ENCODE peak calls at places on chromosomes 6 and 20, in eight cellular contexts. One of them, this sample, is unnamed.

GRCh38 chr20:51586005-51586440 is 43.5 kb upstream of the NFATC2 start:
- DNase-seq in T-helper 1 cell: no peak
- DNase-seq in epithelial cell of prostate: no peak
- DNase-seq in RCC 7860: peak
- DNase-seq in D721Med: no peak
- DNase-seq in IMR-90: peak
- DNase-seq in stomach: no peak
- DNase-seq in fibroblast of lung: peak
- DNase-seq in this sample: peak

GRCh38 chr6:33199687-33200233 is 705 bp downstream of the RXRB start:
- DNase-seq in T-helper 1 cell: no peak
- DNase-seq in epithelial cell of prostate: no peak
- DNase-seq in RCC 7860: peak
- DNase-seq in D721Med: peak
- DNase-seq in IMR-90: peak
- DNase-seq in stomach: peak
- DNase-seq in fibroblast of lung: peak
- DNase-seq in this sample: peak

GRCh38 chr6:159831373-159831679 is 31.2 kb downstream of the PNLDC1 start:
- DNase-seq in T-helper 1 cell: no peak
- DNase-seq in epithelial cell of prostate: no peak
- DNase-seq in RCC 7860: no peak
- DNase-seq in D721Med: no peak
- DNase-seq in IMR-90: no peak
- DNase-seq in stomach: peak
- DNase-seq in fibroblast of lung: no peak
- DNase-seq in this sample: no peak

GRCh38 chr6:99130897-99131873 is 183.4 kb upstream of the FBXL4 start:
- DNase-seq in T-helper 1 cell: no peak
- DNase-seq in epithelial cell of prostate: no peak
- DNase-seq in RCC 7860: no peak
- DNase-seq in D721Med: no peak
- DNase-seq in IMR-90: no peak
- DNase-seq in stomach: no peak
- DNase-seq in fibroblast of lung: no peak
- DNase-seq in this sample: no peak

GRCh38 chr6:105872244-105872643 is 213.9 kb upstream of the PRDM1 start:
- DNase-seq in T-helper 1 cell: no peak
- DNase-seq in epithelial cell of prostate: no peak
- DNase-seq in RCC 7860: no peak
- DNase-seq in D721Med: no peak
- DNase-seq in IMR-90: peak
- DNase-seq in stomach: no peak
- DNase-seq in fibroblast of lung: no peak
- DNase-seq in this sample: no peak

GRCh38 chr20:63617876-63618265 is 9.0 kb downstream of the GMEB2 start:
- DNase-seq in T-helper 1 cell: no peak
- DNase-seq in epithelial cell of prostate: no peak
- DNase-seq in RCC 7860: no peak
- DNase-seq in D721Med: no peak
- DNase-seq in IMR-90: no peak
- DNase-seq in stomach: no peak
- DNase-seq in fibroblast of lung: no peak
- DNase-seq in this sample: no peak

GRCh38 chr20:40813708-40814327 is 124.8 kb upstream of the MAFB start:
- DNase-seq in T-helper 1 cell: no peak
- DNase-seq in epithelial cell of prostate: no peak
- DNase-seq in RCC 7860: no peak
- DNase-seq in D721Med: no peak
- DNase-seq in IMR-90: no peak
- DNase-seq in stomach: no peak
- DNase-seq in fibroblast of lung: no peak
- DNase-seq in this sample: no peak

GRCh38 chr6:78322068-78322845 is 545.1 kb upstream of the IRAK1BP1 start:
- DNase-seq in T-helper 1 cell: no peak
- DNase-seq in epithelial cell of prostate: no peak
- DNase-seq in RCC 7860: no peak
- DNase-seq in D721Med: no peak
- DNase-seq in IMR-90: no peak
- DNase-seq in stomach: no peak
- DNase-seq in fibroblast of lung: no peak
- DNase-seq in this sample: no peak

GRCh38 chr20:35883778-35884540 is 70.3 kb downstream of the SCAND1 start:
- DNase-seq in T-helper 1 cell: peak
- DNase-seq in epithelial cell of prostate: peak
- DNase-seq in RCC 7860: peak
- DNase-seq in D721Med: peak
- DNase-seq in IMR-90: peak
- DNase-seq in stomach: peak
- DNase-seq in fibroblast of lung: peak
- DNase-seq in this sample: peak

GRCh38 chr6:42420741-42421140 is 31.0 kb downstream of the TRERF1 start:
- DNase-seq in T-helper 1 cell: no peak
- DNase-seq in epithelial cell of prostate: no peak
- DNase-seq in RCC 7860: no peak
- DNase-seq in D721Med: no peak
- DNase-seq in IMR-90: no peak
- DNase-seq in stomach: no peak
- DNase-seq in fibroblast of lung: no peak
- DNase-seq in this sample: no peak

GRCh38 chr20:32236819-32237218 is 29.1 kb downstream of the POFUT1 start:
- DNase-seq in T-helper 1 cell: no peak
- DNase-seq in epithelial cell of prostate: no peak
- DNase-seq in RCC 7860: no peak
- DNase-seq in D721Med: no peak
- DNase-seq in IMR-90: no peak
- DNase-seq in stomach: no peak
- DNase-seq in fibroblast of lung: no peak
- DNase-seq in this sample: no peak

GRCh38 chr20:60695223-60695622 is 556.8 kb upstream of the CDH4 start:
- DNase-seq in T-helper 1 cell: no peak
- DNase-seq in epithelial cell of prostate: peak
- DNase-seq in RCC 7860: peak
- DNase-seq in D721Med: no peak
- DNase-seq in IMR-90: peak
- DNase-seq in stomach: no peak
- DNase-seq in fibroblast of lung: peak
- DNase-seq in this sample: no peak

GRCh38 chr20:10940941-10941340 is 267.1 kb upstream of the JAG1 start:
- DNase-seq in T-helper 1 cell: no peak
- DNase-seq in epithelial cell of prostate: no peak
- DNase-seq in RCC 7860: no peak
- DNase-seq in D721Med: no peak
- DNase-seq in IMR-90: no peak
- DNase-seq in stomach: no peak
- DNase-seq in fibroblast of lung: no peak
- DNase-seq in this sample: no peak

GRCh38 chr6:148345176-148345575 is 2.5 kb downstream of the SASH1 start:
- DNase-seq in T-helper 1 cell: no peak
- DNase-seq in epithelial cell of prostate: no peak
- DNase-seq in RCC 7860: no peak
- DNase-seq in D721Med: no peak
- DNase-seq in IMR-90: no peak
- DNase-seq in stomach: no peak
- DNase-seq in fibroblast of lung: no peak
- DNase-seq in this sample: no peak

GRCh38 chr6:18477301-18477941 is 90.3 kb downstream of the RNF144B start:
- DNase-seq in T-helper 1 cell: no peak
- DNase-seq in epithelial cell of prostate: no peak
- DNase-seq in RCC 7860: no peak
- DNase-seq in D721Med: no peak
- DNase-seq in IMR-90: peak
- DNase-seq in stomach: no peak
- DNase-seq in fibroblast of lung: no peak
- DNase-seq in this sample: peak

GRCh38 chr6:18536693-18537092 is 149.5 kb downstream of the RNF144B start:
- DNase-seq in T-helper 1 cell: no peak
- DNase-seq in epithelial cell of prostate: no peak
- DNase-seq in RCC 7860: no peak
- DNase-seq in D721Med: no peak
- DNase-seq in IMR-90: no peak
- DNase-seq in stomach: no peak
- DNase-seq in fibroblast of lung: no peak
- DNase-seq in this sample: no peak

GRCh38 chr6:168865-169455 is 123.3 kb upstream of the DUSP22 start:
- DNase-seq in T-helper 1 cell: no peak
- DNase-seq in epithelial cell of prostate: no peak
- DNase-seq in RCC 7860: peak
- DNase-seq in D721Med: no peak
- DNase-seq in IMR-90: peak
- DNase-seq in stomach: no peak
- DNase-seq in fibroblast of lung: peak
- DNase-seq in this sample: peak

GRCh38 chr6:129485746-129486145 is 224.2 kb downstream of the ARHGAP18 start:
- DNase-seq in T-helper 1 cell: no peak
- DNase-seq in epithelial cell of prostate: no peak
- DNase-seq in RCC 7860: no peak
- DNase-seq in D721Med: no peak
- DNase-seq in IMR-90: no peak
- DNase-seq in stomach: no peak
- DNase-seq in fibroblast of lung: no peak
- DNase-seq in this sample: no peak

GRCh38 chr6:31979238-31979898 is 2.5 kb upstream of the C4A start:
- DNase-seq in T-helper 1 cell: no peak
- DNase-seq in epithelial cell of prostate: no peak
- DNase-seq in RCC 7860: no peak
- DNase-seq in D721Med: no peak
- DNase-seq in IMR-90: no peak
- DNase-seq in stomach: no peak
- DNase-seq in fibroblast of lung: no peak
- DNase-seq in this sample: no peak

GRCh38 chr6:22062807-22063408 is 233.9 kb downstream of the PRL start:
- DNase-seq in T-helper 1 cell: no peak
- DNase-seq in epithelial cell of prostate: peak
- DNase-seq in RCC 7860: no peak
- DNase-seq in D721Med: no peak
- DNase-seq in IMR-90: no peak
- DNase-seq in stomach: no peak
- DNase-seq in fibroblast of lung: no peak
- DNase-seq in this sample: no peak

GRCh38 chr6:28078050-28078449 is 2.3 kb upstream of the ZNF165 start:
- DNase-seq in T-helper 1 cell: no peak
- DNase-seq in epithelial cell of prostate: no peak
- DNase-seq in RCC 7860: no peak
- DNase-seq in D721Med: no peak
- DNase-seq in IMR-90: no peak
- DNase-seq in stomach: no peak
- DNase-seq in fibroblast of lung: no peak
- DNase-seq in this sample: no peak

GRCh38 chr20:63767456-63767855 is 27.9 kb downstream of the SLC2A4RG start:
- DNase-seq in T-helper 1 cell: no peak
- DNase-seq in epithelial cell of prostate: no peak
- DNase-seq in RCC 7860: no peak
- DNase-seq in D721Med: no peak
- DNase-seq in IMR-90: no peak
- DNase-seq in stomach: no peak
- DNase-seq in fibroblast of lung: no peak
- DNase-seq in this sample: no peak

GRCh38 chr6:30782425-30783014 is 38.2 kb upstream of the IER3 start:
- DNase-seq in T-helper 1 cell: no peak
- DNase-seq in epithelial cell of prostate: peak
- DNase-seq in RCC 7860: peak
- DNase-seq in D721Med: no peak
- DNase-seq in IMR-90: peak
- DNase-seq in stomach: no peak
- DNase-seq in fibroblast of lung: no peak
- DNase-seq in this sample: peak

GRCh38 chr6:30896541-30896940 is 11.5 kb upstream of the GTF2H4 start:
- DNase-seq in T-helper 1 cell: no peak
- DNase-seq in epithelial cell of prostate: no peak
- DNase-seq in RCC 7860: no peak
- DNase-seq in D721Med: no peak
- DNase-seq in IMR-90: no peak
- DNase-seq in stomach: no peak
- DNase-seq in fibroblast of lung: no peak
- DNase-seq in this sample: no peak

GRCh38 chr6:25710287-25710686 is 44.3 kb upstream of the SLC17A4 start:
- DNase-seq in T-helper 1 cell: no peak
- DNase-seq in epithelial cell of prostate: no peak
- DNase-seq in RCC 7860: no peak
- DNase-seq in D721Med: no peak
- DNase-seq in IMR-90: no peak
- DNase-seq in stomach: no peak
- DNase-seq in fibroblast of lung: no peak
- DNase-seq in this sample: no peak

GRCh38 chr20:20658123-20658522 is 54.3 kb downstream of the RALGAPA2 start:
- DNase-seq in T-helper 1 cell: no peak
- DNase-seq in epithelial cell of prostate: no peak
- DNase-seq in RCC 7860: no peak
- DNase-seq in D721Med: no peak
- DNase-seq in IMR-90: no peak
- DNase-seq in stomach: no peak
- DNase-seq in fibroblast of lung: no peak
- DNase-seq in this sample: no peak

GRCh38 chr6:106609699-106610098 is 19.6 kb downstream of the RTN4IP1 start:
- DNase-seq in T-helper 1 cell: no peak
- DNase-seq in epithelial cell of prostate: no peak
- DNase-seq in RCC 7860: peak
- DNase-seq in D721Med: no peak
- DNase-seq in IMR-90: no peak
- DNase-seq in stomach: no peak
- DNase-seq in fibroblast of lung: no peak
- DNase-seq in this sample: peak

GRCh38 chr6:82878812-82879211 is 186.8 kb downstream of the UBE3D start:
- DNase-seq in T-helper 1 cell: no peak
- DNase-seq in epithelial cell of prostate: no peak
- DNase-seq in RCC 7860: no peak
- DNase-seq in D721Med: no peak
- DNase-seq in IMR-90: peak
- DNase-seq in stomach: no peak
- DNase-seq in fibroblast of lung: peak
- DNase-seq in this sample: peak

GRCh38 chr6:6474170-6474920 is 114.2 kb upstream of the LY86 start:
- DNase-seq in T-helper 1 cell: no peak
- DNase-seq in epithelial cell of prostate: no peak
- DNase-seq in RCC 7860: no peak
- DNase-seq in D721Med: no peak
- DNase-seq in IMR-90: no peak
- DNase-seq in stomach: no peak
- DNase-seq in fibroblast of lung: no peak
- DNase-seq in this sample: no peak

GRCh38 chr6:148335582-148335981 is 7.1 kb upstream of the SASH1 start:
- DNase-seq in T-helper 1 cell: no peak
- DNase-seq in epithelial cell of prostate: peak
- DNase-seq in RCC 7860: peak
- DNase-seq in D721Med: no peak
- DNase-seq in IMR-90: peak
- DNase-seq in stomach: no peak
- DNase-seq in fibroblast of lung: no peak
- DNase-seq in this sample: peak

GRCh38 chr6:3884007-3884745 is 35.0 kb downstream of the FAM50B start:
- DNase-seq in T-helper 1 cell: no peak
- DNase-seq in epithelial cell of prostate: no peak
- DNase-seq in RCC 7860: peak
- DNase-seq in D721Med: no peak
- DNase-seq in IMR-90: peak
- DNase-seq in stomach: no peak
- DNase-seq in fibroblast of lung: peak
- DNase-seq in this sample: peak

GRCh38 chr6:156934054-156934424 is 156.9 kb downstream of the ARID1B start:
- DNase-seq in T-helper 1 cell: no peak
- DNase-seq in epithelial cell of prostate: no peak
- DNase-seq in RCC 7860: no peak
- DNase-seq in D721Med: no peak
- DNase-seq in IMR-90: no peak
- DNase-seq in stomach: no peak
- DNase-seq in fibroblast of lung: no peak
- DNase-seq in this sample: no peak

GRCh38 chr20:63642518-63643247 is 10.5 kb downstream of the STMN3 start:
- DNase-seq in T-helper 1 cell: no peak
- DNase-seq in epithelial cell of prostate: no peak
- DNase-seq in RCC 7860: no peak
- DNase-seq in D721Med: no peak
- DNase-seq in IMR-90: no peak
- DNase-seq in stomach: no peak
- DNase-seq in fibroblast of lung: no peak
- DNase-seq in this sample: peak

GRCh38 chr6:135606392-135606791 is 108.9 kb upstream of the AHI1 start:
- DNase-seq in T-helper 1 cell: no peak
- DNase-seq in epithelial cell of prostate: no peak
- DNase-seq in RCC 7860: no peak
- DNase-seq in D721Med: no peak
- DNase-seq in IMR-90: no peak
- DNase-seq in stomach: no peak
- DNase-seq in fibroblast of lung: no peak
- DNase-seq in this sample: no peak